ENCODE peak calls at places on chromosomes 12 and 14, in nine cellular contexts. F is CD8-positive, alpha-beta memory T cell; K is neural progenitor cell; Y is pancreas; R is endothelial cell of umbilical vein; L is mesendoderm; V is lung; Z is small intestine; H is heart left ventricle. T is an unnamed sample.

GRCh38 chr12:46082473-46082872 is 92.1 kb upstream of the SCAF11 start:
- DNase-seq in F (no peak), K (no peak), Y (no peak), R (no peak), L (no peak), V (no peak), Z (no peak), H (no peak), T (no peak)

GRCh38 chr14:96824283-96824682 is 27.1 kb downstream of the VRK1 start:
- DNase-seq in F (no peak), K (no peak), Y (no peak), R (no peak), L (no peak), V (no peak), Z (no peak), H (no peak), T (no peak)

GRCh38 chr12:87074801-87075200 is 818.6 kb upstream of the MGAT4C start:
- DNase-seq in F (no peak), K (no peak), Y (no peak), R (no peak), L (no peak), V (no peak), Z (no peak), H (no peak), T (no peak)

GRCh38 chr14:74401504-74402241 is 24.3 kb downstream of the SYNDIG1L start:
- DNase-seq in F (peak; percentile 56), K (peak; percentile 76), Y (no peak), R (no peak), L (peak; percentile 92), V (no peak), Z (peak; percentile 27), H (peak; percentile 42), T (peak; percentile 82)

GRCh38 chr12:31267966-31268365 is 58.0 kb downstream of the SINHCAF start:
- DNase-seq in F (no peak), K (no peak), Y (no peak), R (no peak), L (no peak), V (no peak), Z (no peak), H (no peak), T (no peak)

GRCh38 chr14:25007832-25008231 is 42.1 kb downstream of the STXBP6 start:
- DNase-seq in F (no peak), K (no peak), Y (peak; percentile 60), R (no peak), L (no peak), V (no peak), Z (no peak), H (no peak), T (no peak)

GRCh38 chr14:61282746-61283145 is 1.6 kb upstream of the TMEM30B start:
- DNase-seq in F (no peak), K (no peak), Y (no peak), R (no peak), L (no peak), V (no peak), Z (no peak), H (no peak), T (no peak)

GRCh38 chr12:18443768-18444437 is 182.6 kb downstream of the PIK3C2G start:
- DNase-seq in F (no peak), K (no peak), Y (no peak), R (peak; percentile 4), L (no peak), V (no peak), Z (no peak), H (no peak), T (no peak)

GRCh38 chr14:24775919-24776318 is 141.9 kb upstream of the GZMB start:
- DNase-seq in F (no peak), K (no peak), Y (no peak), R (no peak), L (no peak), V (no peak), Z (no peak), H (no peak), T (no peak)

GRCh38 chr14:52080171-52080800 is 11.4 kb upstream of the NID2 start:
- DNase-seq in F (no peak), K (no peak), Y (no peak), R (no peak), L (no peak), V (no peak), Z (no peak), H (no peak), T (no peak)

GRCh38 chr14:50823051-50823762 is 7.8 kb downstream of the NIN start:
- DNase-seq in F (no peak), K (no peak), Y (no peak), R (no peak), L (peak; percentile 35), V (no peak), Z (no peak), H (peak; percentile 32), T (no peak)

DNA sequence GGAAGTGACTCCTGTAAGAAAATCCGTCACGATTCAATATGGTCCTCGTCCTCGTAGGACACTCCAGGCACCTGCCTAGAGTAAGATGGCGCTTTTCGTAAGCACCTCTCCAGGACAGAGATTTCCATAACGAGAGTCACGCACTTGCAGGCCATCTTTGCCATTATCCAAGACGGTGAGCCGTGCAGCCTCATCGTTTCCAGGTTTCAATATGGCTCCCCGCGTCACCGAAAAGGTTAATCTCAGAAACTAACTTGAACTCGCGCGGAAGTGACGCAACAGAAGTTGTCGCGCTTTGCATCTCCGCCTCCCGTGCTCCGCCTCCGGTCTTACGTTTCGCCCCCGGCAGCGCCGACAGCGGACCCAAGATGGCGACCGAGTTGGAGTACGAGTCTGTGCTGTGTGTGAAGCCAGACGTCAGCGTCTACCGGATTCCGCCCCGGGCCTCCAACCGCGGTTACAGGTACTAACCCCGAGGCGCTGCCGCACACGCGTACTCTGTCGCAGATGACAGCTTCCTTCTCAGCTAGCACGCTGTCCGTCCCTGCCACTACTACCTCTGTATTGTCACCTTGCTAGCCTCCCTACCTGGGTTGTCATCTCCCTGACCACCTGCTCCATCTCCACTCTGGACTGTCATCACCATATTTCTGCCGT is at the start of gene NECAP1:
- DNase-seq in F (peak; percentile 95), K (peak; percentile 97), Y (peak; percentile 92), R (peak; percentile 97), L (peak; percentile 98), V (peak; percentile 97), Z (peak; percentile 98), H (peak; percentile 97), T (peak; percentile 98)
- H3K27ac ChIP-seq in F (peak within 1 kb of the TSS; percentile 89), K (peak within 1 kb of the TSS; percentile 82), Y (peak within 1 kb of the TSS; percentile 92), R (peak within 1 kb of the TSS; percentile 85), L (peak within 1 kb of the TSS; percentile 76), V (peak within 1 kb of the TSS; percentile 100), Z (peak within 1 kb of the TSS; percentile 89), H (peak within 1 kb of the TSS; percentile 91), T (peak within 1 kb of the TSS; percentile 84)

GRCh38 chr14:23610815-23611289 is 25.3 kb upstream of the DHRS2 start:
- DNase-seq in F (no peak), K (no peak), Y (no peak), R (no peak), L (no peak), V (no peak), Z (peak; percentile 34), H (no peak), T (no peak)
- H3K27ac ChIP-seq in F (no peak overlapping the region), K (no peak overlapping the region), Y (no peak overlapping the region), R (no peak overlapping the region), L (no peak overlapping the region), V (peak overlapping the region; percentile 37), Z (peak overlapping the region; percentile 65), H (no peak overlapping the region), T (peak overlapping the region; percentile 20)

GRCh38 chr12:132831771-132832170 is 3.1 kb upstream of the GOLGA3 start:
- DNase-seq in F (no peak), K (no peak), Y (no peak), R (no peak), L (no peak), V (no peak), Z (no peak), H (no peak), T (no peak)

GRCh38 chr12:132825861-132826260 is 2.8 kb downstream of the GOLGA3 start:
- DNase-seq in F (no peak), K (no peak), Y (no peak), R (no peak), L (no peak), V (no peak), Z (no peak), H (no peak), T (no peak)

GRCh38 chr12:132827763-132828703 is 636 bp downstream of the GOLGA3 start:
- DNase-seq in F (no peak), K (no peak), Y (peak; percentile 64), R (peak; percentile 69), L (peak; percentile 31), V (peak; percentile 42), Z (peak; percentile 72), H (peak; percentile 38), T (no peak)

GRCh38 chr12:132825089-132825488 is 3.6 kb downstream of the GOLGA3 start:
- DNase-seq in F (no peak), K (no peak), Y (no peak), R (no peak), L (no peak), V (no peak), Z (no peak), H (no peak), T (no peak)

DNA sequence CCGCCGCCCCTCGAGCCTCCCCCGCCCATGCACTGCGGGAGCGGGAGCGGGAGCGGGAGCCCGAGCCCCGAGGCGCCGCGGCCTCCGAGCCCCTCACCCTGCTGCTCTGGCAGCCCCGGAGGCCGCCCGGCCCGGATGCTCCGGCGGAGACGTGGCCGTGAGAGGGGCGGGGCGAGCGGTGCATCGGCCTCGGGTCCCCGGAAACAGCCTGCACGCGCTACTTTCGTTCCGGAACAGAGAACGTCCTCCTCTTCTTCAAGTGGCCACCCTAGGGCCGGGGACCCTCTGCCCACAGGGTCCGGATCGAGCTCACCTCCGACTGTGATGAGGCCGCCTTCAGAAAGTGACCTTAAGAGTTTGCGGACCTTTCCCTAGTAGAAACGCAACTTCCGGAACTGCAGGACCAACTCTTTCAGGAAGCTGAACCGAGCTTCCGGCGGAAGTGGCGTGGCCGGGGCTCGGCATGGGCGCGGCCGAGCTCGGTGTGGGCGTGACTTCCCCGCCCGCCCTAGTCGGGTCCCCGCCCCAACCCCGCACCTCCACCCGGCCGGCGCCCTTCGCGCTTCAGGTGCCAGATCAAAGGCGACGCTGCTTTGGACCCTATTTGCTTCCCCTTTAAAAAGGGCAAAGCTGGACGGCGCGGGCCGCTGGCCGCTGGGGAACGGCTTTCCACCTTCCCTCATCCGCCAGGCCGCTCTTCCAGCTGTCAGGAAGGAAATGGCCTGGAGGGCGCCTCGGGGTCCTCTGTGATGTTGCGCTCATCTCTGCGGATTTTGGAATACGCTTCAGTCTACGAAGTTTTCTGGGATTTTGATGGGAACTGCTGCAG is at the start of gene GOLGA3:
- DNase-seq in F (peak; percentile 94), K (peak; percentile 97), Y (peak; percentile 97), R (peak; percentile 92), L (peak; percentile 96), V (peak; percentile 94), Z (peak; percentile 95), H (peak; percentile 95), T (peak; percentile 93)
- H3K27ac ChIP-seq in F (peak within 1 kb of the TSS; percentile 92), K (peak within 1 kb of the TSS; percentile 100), Y (peak within 1 kb of the TSS; percentile 100), R (peak within 1 kb of the TSS; percentile 96), L (peak within 1 kb of the TSS; percentile 95), V (peak within 1 kb of the TSS; percentile 100), Z (peak within 1 kb of the TSS; percentile 96), H (peak within 1 kb of the TSS; percentile 99), T (peak within 1 kb of the TSS; percentile 98)

DNA sequence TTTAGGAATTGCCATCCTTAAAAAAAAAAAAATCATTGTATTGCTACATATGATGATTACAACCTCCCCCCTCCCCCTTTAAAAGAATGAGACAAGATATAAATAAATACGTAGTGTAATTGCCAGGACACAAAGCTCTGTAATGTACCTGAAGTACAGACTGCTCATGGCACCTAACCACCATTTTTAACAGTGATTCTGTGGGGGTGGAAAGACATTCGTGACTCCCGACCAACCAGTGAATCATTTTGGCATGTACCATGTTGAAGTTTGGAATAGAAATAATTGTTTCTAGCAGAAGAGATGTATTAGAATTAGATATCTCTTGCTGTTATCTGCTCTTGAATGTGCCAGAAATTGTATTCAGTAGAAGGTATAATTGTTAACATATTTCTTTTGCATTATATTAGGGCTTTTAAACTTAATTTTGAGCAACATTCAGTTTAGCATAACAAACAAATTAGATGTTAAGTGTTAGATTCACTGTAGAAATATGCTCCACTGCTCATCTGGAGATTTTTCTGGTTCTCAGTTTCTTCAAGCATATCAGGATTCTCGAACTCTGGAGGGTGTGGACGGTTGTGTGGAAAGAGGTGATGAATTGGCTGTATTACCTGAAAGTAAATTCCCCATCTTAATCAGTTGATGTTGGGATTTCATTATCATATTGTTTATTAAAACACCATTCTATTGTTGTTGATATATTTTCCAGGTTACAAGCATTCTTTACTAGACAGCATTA is 31.1 kb downstream of the FRS2 start:
- DNase-seq in F (no peak), K (no peak), Y (no peak), R (no peak), L (no peak), V (no peak), Z (no peak), H (no peak), T (no peak)
- H3K27ac ChIP-seq in F (no peak overlapping the region), K (no peak overlapping the region), Y (no peak overlapping the region), R (no peak overlapping the region), L (no peak overlapping the region), V (no peak overlapping the region), Z (no peak overlapping the region), H (no peak overlapping the region), T (no peak overlapping the region)